ENCODE peak calls at places on chromosomes 4 and X, in five cellular contexts. One of them, this sample, is unnamed.

GRCh38 chrX:16664626-16665025 is 14.7 kb downstream of the S100G start:
- DNase-seq in T-helper 1 cell: no peak
- DNase-seq in aorta: no peak
- DNase-seq in left cardiac atrium: no peak
- DNase-seq in RWPE2: no peak
- DNase-seq in this sample: no peak

GRCh38 chr4:80071643-80072606 is 1.1 kb downstream of the ANTXR2 start:
- DNase-seq in RWPE2: peak
- DNase-seq in aorta: peak
- DNase-seq in T-helper 1 cell: peak
- DNase-seq in left cardiac atrium: peak
- DNase-seq in this sample: peak

GRCh38 chrX:128862557-128862956 is 660.7 kb downstream of the SMARCA1 start:
- DNase-seq in aorta: no peak
- DNase-seq in T-helper 1 cell: no peak
- DNase-seq in left cardiac atrium: no peak
- DNase-seq in RWPE2: no peak
- DNase-seq in this sample: no peak

GRCh38 chr4:144666539-144667175 is 20.7 kb downstream of the HHIP start:
- DNase-seq in aorta: no peak
- DNase-seq in T-helper 1 cell: no peak
- DNase-seq in RWPE2: no peak
- DNase-seq in left cardiac atrium: no peak
- DNase-seq in this sample: no peak

GRCh38 chr4:55561884-55562283 is 15.2 kb upstream of the CLOCK start:
- DNase-seq in T-helper 1 cell: no peak
- DNase-seq in left cardiac atrium: no peak
- DNase-seq in RWPE2: no peak
- DNase-seq in aorta: no peak
- DNase-seq in this sample: no peak

GRCh38 chrX:25043192-25043591 is 27.4 kb upstream of the ARX start:
- DNase-seq in aorta: no peak
- DNase-seq in left cardiac atrium: no peak
- DNase-seq in RWPE2: no peak
- DNase-seq in T-helper 1 cell: no peak
- DNase-seq in this sample: no peak

GRCh38 chrX:24149346-24150050 is at the start of gene ZFX:
- DNase-seq in RWPE2: peak
- DNase-seq in aorta: peak
- DNase-seq in left cardiac atrium: peak
- DNase-seq in T-helper 1 cell: peak
- DNase-seq in this sample: peak

GRCh38 chr4:138831943-138832342 is 183.6 kb upstream of the NOCT start:
- DNase-seq in RWPE2: no peak
- DNase-seq in left cardiac atrium: no peak
- DNase-seq in T-helper 1 cell: no peak
- DNase-seq in aorta: no peak
- DNase-seq in this sample: no peak

GRCh38 chrX:11541510-11541909 is 124.2 kb downstream of the ARHGAP6 start:
- DNase-seq in aorta: no peak
- DNase-seq in T-helper 1 cell: no peak
- DNase-seq in RWPE2: no peak
- DNase-seq in left cardiac atrium: no peak
- DNase-seq in this sample: no peak

GRCh38 chrX:45322820-45323219 is 122.1 kb upstream of the DIPK2B start:
- DNase-seq in RWPE2: no peak
- DNase-seq in aorta: no peak
- DNase-seq in T-helper 1 cell: no peak
- DNase-seq in left cardiac atrium: no peak
- DNase-seq in this sample: no peak

GRCh38 chr4:143386812-143387211 is 50.1 kb downstream of the GAB1 start:
- DNase-seq in left cardiac atrium: no peak
- DNase-seq in T-helper 1 cell: no peak
- DNase-seq in RWPE2: no peak
- DNase-seq in aorta: no peak
- DNase-seq in this sample: no peak

GRCh38 chrX:54786972-54787371 is 11.1 kb downstream of the ITIH6 start:
- DNase-seq in left cardiac atrium: no peak
- DNase-seq in aorta: no peak
- DNase-seq in RWPE2: no peak
- DNase-seq in T-helper 1 cell: no peak
- DNase-seq in this sample: no peak

This sample was measured in NCI-H1417.